ENCODE peak calls at places on chromosomes 16 and 17, in nine cellular contexts. One of them, this sample, is unnamed.

GRCh38 chr17:73952136-73952497 is 251.4 kb upstream of the RPL38 start:
- DNase-seq in dorsolateral prefrontal cortex: no peak
- DNase-seq in sigmoid colon: no peak
- DNase-seq in kidney: no peak
- DNase-seq in right lobe of liver: no peak
- DNase-seq in tibial artery: no peak
- DNase-seq in RWPE1: no peak
- DNase-seq in uterus: no peak
- DNase-seq in mesendoderm: no peak
- DNase-seq in this sample: no peak

GRCh38 chr16:86452451-86452850 is 57.9 kb upstream of the FOXF1 start:
- DNase-seq in sigmoid colon: peak; percentile 80
- DNase-seq in dorsolateral prefrontal cortex: no peak
- DNase-seq in RWPE1: no peak
- DNase-seq in tibial artery: no peak
- DNase-seq in right lobe of liver: no peak
- DNase-seq in uterus: no peak
- DNase-seq in kidney: no peak
- DNase-seq in mesendoderm: no peak
- DNase-seq in this sample: no peak

GRCh38 chr16:51535591-51535990 is 384.5 kb upstream of the SALL1 start:
- DNase-seq in kidney: no peak
- DNase-seq in right lobe of liver: no peak
- DNase-seq in mesendoderm: no peak
- DNase-seq in RWPE1: no peak
- DNase-seq in tibial artery: no peak
- DNase-seq in uterus: no peak
- DNase-seq in dorsolateral prefrontal cortex: no peak
- DNase-seq in sigmoid colon: no peak
- DNase-seq in this sample: no peak

GRCh38 chr17:83067071-83067717 is 12.2 kb upstream of the METRNL start:
- DNase-seq in mesendoderm: no peak
- DNase-seq in right lobe of liver: peak; percentile 42
- DNase-seq in kidney: peak; percentile 63
- DNase-seq in RWPE1: no peak
- DNase-seq in uterus: peak; percentile 12
- DNase-seq in tibial artery: peak; percentile 62
- DNase-seq in dorsolateral prefrontal cortex: no peak
- DNase-seq in sigmoid colon: peak; percentile 63
- DNase-seq in this sample: peak; percentile 71

GRCh38 chr16:3520861-3521260 is 20.1 kb downstream of the CLUAP1 start:
- DNase-seq in sigmoid colon: no peak
- DNase-seq in kidney: no peak
- DNase-seq in RWPE1: no peak
- DNase-seq in tibial artery: peak; percentile 52
- DNase-seq in dorsolateral prefrontal cortex: no peak
- DNase-seq in mesendoderm: peak; percentile 53
- DNase-seq in uterus: peak; percentile 52
- DNase-seq in right lobe of liver: no peak
- DNase-seq in this sample: no peak

GRCh38 chr17:8072727-8073461 is 14.6 kb downstream of the ALOX12B start:
- DNase-seq in sigmoid colon: no peak
- DNase-seq in kidney: peak; percentile 76
- DNase-seq in tibial artery: no peak
- DNase-seq in right lobe of liver: no peak
- DNase-seq in uterus: no peak
- DNase-seq in mesendoderm: no peak
- DNase-seq in RWPE1: no peak
- DNase-seq in dorsolateral prefrontal cortex: no peak
- DNase-seq in this sample: no peak

GRCh38 chr17:76265624-76266243 is 586 bp downstream of the UBALD2 start:
- DNase-seq in kidney: peak; percentile 94
- DNase-seq in dorsolateral prefrontal cortex: peak; percentile 44
- DNase-seq in RWPE1: no peak
- DNase-seq in sigmoid colon: peak; percentile 86
- DNase-seq in uterus: peak; percentile 50
- DNase-seq in tibial artery: peak; percentile 86
- DNase-seq in right lobe of liver: peak; percentile 77
- DNase-seq in mesendoderm: peak; percentile 71
- DNase-seq in this sample: peak; percentile 86

GRCh38 chr17:50258647-50259483 is 15.4 kb upstream of the TMEM92 start:
- DNase-seq in dorsolateral prefrontal cortex: no peak
- DNase-seq in RWPE1: no peak
- DNase-seq in sigmoid colon: peak; percentile 72
- DNase-seq in uterus: peak; percentile 71
- DNase-seq in right lobe of liver: no peak
- DNase-seq in tibial artery: peak; percentile 68
- DNase-seq in kidney: peak; percentile 49
- DNase-seq in mesendoderm: no peak
- DNase-seq in this sample: peak; percentile 79

GRCh38 chr17:49290690-49291326 is 60.2 kb upstream of the PHOSPHO1 start:
- DNase-seq in mesendoderm: peak; percentile 29
- DNase-seq in tibial artery: no peak
- DNase-seq in uterus: no peak
- DNase-seq in sigmoid colon: no peak
- DNase-seq in right lobe of liver: no peak
- DNase-seq in dorsolateral prefrontal cortex: no peak
- DNase-seq in kidney: no peak
- DNase-seq in RWPE1: peak; percentile 31
- DNase-seq in this sample: no peak

GRCh38 chr16:27445502-27446175 is 43.7 kb downstream of the IL21R start:
- DNase-seq in kidney: peak; percentile 53
- DNase-seq in right lobe of liver: no peak
- DNase-seq in mesendoderm: no peak
- DNase-seq in uterus: no peak
- DNase-seq in tibial artery: peak; percentile 48
- DNase-seq in RWPE1: no peak
- DNase-seq in dorsolateral prefrontal cortex: no peak
- DNase-seq in sigmoid colon: peak; percentile 40
- DNase-seq in this sample: no peak

GRCh38 chr17:40361925-40362695 is 2.4 kb downstream of the GJD3 start:
- DNase-seq in uterus: no peak
- DNase-seq in right lobe of liver: peak; percentile 45
- DNase-seq in sigmoid colon: peak; percentile 66
- DNase-seq in tibial artery: no peak
- DNase-seq in dorsolateral prefrontal cortex: no peak
- DNase-seq in kidney: peak; percentile 58
- DNase-seq in RWPE1: no peak
- DNase-seq in mesendoderm: no peak
- DNase-seq in this sample: no peak

GRCh38 chr16:56729351-56729735 is 586 bp upstream of the NUP93 start:
- DNase-seq in mesendoderm: no peak
- DNase-seq in dorsolateral prefrontal cortex: no peak
- DNase-seq in RWPE1: no peak
- DNase-seq in uterus: no peak
- DNase-seq in kidney: no peak
- DNase-seq in sigmoid colon: no peak
- DNase-seq in right lobe of liver: no peak
- DNase-seq in tibial artery: no peak
- DNase-seq in this sample: no peak

GRCh38 chr16:14456793-14457481 is 173.1 kb downstream of the PARN start:
- DNase-seq in uterus: no peak
- DNase-seq in right lobe of liver: no peak
- DNase-seq in RWPE1: no peak
- DNase-seq in mesendoderm: no peak
- DNase-seq in dorsolateral prefrontal cortex: no peak
- DNase-seq in sigmoid colon: no peak
- DNase-seq in kidney: no peak
- DNase-seq in tibial artery: no peak
- DNase-seq in this sample: no peak

GRCh38 chr16:74268372-74268782 is 28.2 kb upstream of the PSMD7 start:
- DNase-seq in kidney: no peak
- DNase-seq in RWPE1: no peak
- DNase-seq in sigmoid colon: no peak
- DNase-seq in dorsolateral prefrontal cortex: no peak
- DNase-seq in right lobe of liver: no peak
- DNase-seq in tibial artery: no peak
- DNase-seq in mesendoderm: no peak
- DNase-seq in uterus: no peak
- DNase-seq in this sample: no peak

GRCh38 chr17:64596988-64597387 is 65.1 kb downstream of the SMURF2 start:
- DNase-seq in kidney: no peak
- DNase-seq in uterus: no peak
- DNase-seq in dorsolateral prefrontal cortex: no peak
- DNase-seq in right lobe of liver: no peak
- DNase-seq in tibial artery: no peak
- DNase-seq in sigmoid colon: no peak
- DNase-seq in mesendoderm: no peak
- DNase-seq in RWPE1: no peak
- DNase-seq in this sample: no peak

GRCh38 chr17:64599827-64600226 is 62.3 kb downstream of the SMURF2 start:
- DNase-seq in mesendoderm: no peak
- DNase-seq in kidney: no peak
- DNase-seq in tibial artery: no peak
- DNase-seq in dorsolateral prefrontal cortex: no peak
- DNase-seq in uterus: no peak
- DNase-seq in right lobe of liver: no peak
- DNase-seq in RWPE1: no peak
- DNase-seq in sigmoid colon: no peak
- DNase-seq in this sample: no peak

GRCh38 chr17:64599187-64599676 is 62.9 kb downstream of the SMURF2 start:
- DNase-seq in dorsolateral prefrontal cortex: no peak
- DNase-seq in mesendoderm: no peak
- DNase-seq in RWPE1: no peak
- DNase-seq in uterus: no peak
- DNase-seq in sigmoid colon: no peak
- DNase-seq in kidney: no peak
- DNase-seq in tibial artery: no peak
- DNase-seq in right lobe of liver: no peak
- DNase-seq in this sample: no peak

GRCh38 chr17:64596439-64596838 is 65.7 kb downstream of the SMURF2 start:
- DNase-seq in dorsolateral prefrontal cortex: no peak
- DNase-seq in uterus: no peak
- DNase-seq in kidney: no peak
- DNase-seq in right lobe of liver: no peak
- DNase-seq in RWPE1: no peak
- DNase-seq in mesendoderm: no peak
- DNase-seq in tibial artery: no peak
- DNase-seq in sigmoid colon: no peak
- DNase-seq in this sample: no peak

GRCh38 chr17:64598672-64599071 is 63.4 kb downstream of the SMURF2 start:
- DNase-seq in uterus: no peak
- DNase-seq in kidney: no peak
- DNase-seq in tibial artery: no peak
- DNase-seq in RWPE1: no peak
- DNase-seq in right lobe of liver: no peak
- DNase-seq in sigmoid colon: no peak
- DNase-seq in mesendoderm: no peak
- DNase-seq in dorsolateral prefrontal cortex: no peak
- DNase-seq in this sample: no peak
- H3K27ac ChIP-seq in uterus: no peak overlapping the region
- H3K27ac ChIP-seq in kidney: no peak overlapping the region
- H3K27ac ChIP-seq in tibial artery: no peak overlapping the region
- H3K27ac ChIP-seq in RWPE1: no peak overlapping the region
- H3K27ac ChIP-seq in right lobe of liver: no peak overlapping the region
- H3K27ac ChIP-seq in sigmoid colon: no peak overlapping the region
- H3K27ac ChIP-seq in mesendoderm: no peak overlapping the region
- H3K27ac ChIP-seq in dorsolateral prefrontal cortex: no peak overlapping the region
- H3K27ac ChIP-seq in this sample: no peak overlapping the region

DNA sequence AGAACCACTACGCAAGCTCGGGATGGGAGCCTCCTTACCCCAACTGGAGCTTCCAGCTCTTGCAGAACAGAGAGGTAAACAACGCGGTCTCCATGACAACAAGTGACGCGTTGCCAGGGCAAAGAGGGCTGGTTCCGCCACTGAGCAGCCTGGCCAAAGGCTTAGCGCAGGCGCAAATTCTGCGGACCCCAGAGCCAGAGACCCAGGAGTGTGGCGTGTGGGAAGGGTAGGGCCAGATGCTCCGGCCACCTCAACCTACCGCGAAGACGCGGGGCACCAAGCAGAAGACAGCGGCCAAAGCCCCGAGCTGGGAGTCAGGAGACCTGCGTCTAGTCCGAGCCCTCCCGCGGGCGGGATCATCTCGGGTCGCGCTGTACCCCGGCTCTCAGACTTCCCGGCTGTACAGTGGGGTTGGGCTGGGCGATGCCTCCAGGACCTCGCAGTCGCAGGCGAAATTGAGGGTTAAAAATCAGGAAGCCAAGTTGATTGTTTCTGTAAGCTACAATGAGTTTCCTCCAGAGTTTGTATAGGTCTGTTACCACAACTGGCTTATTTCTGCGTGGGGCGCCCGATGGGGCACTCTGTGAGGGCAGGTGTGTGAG is at the start of gene TEKT1:
- DNase-seq in uterus: peak; percentile 38
- DNase-seq in kidney: peak; percentile 92
- DNase-seq in sigmoid colon: peak; percentile 73
- DNase-seq in tibial artery: peak; percentile 73
- DNase-seq in mesendoderm: peak; percentile 98
- DNase-seq in dorsolateral prefrontal cortex: peak; percentile 83
- DNase-seq in RWPE1: peak; percentile 76
- DNase-seq in right lobe of liver: peak; percentile 90
- DNase-seq in this sample: peak; percentile 77
- H3K27ac ChIP-seq in uterus: no peak within 1 kb of the TSS
- H3K27ac ChIP-seq in kidney: no peak within 1 kb of the TSS
- H3K27ac ChIP-seq in sigmoid colon: no peak within 1 kb of the TSS
- H3K27ac ChIP-seq in tibial artery: no peak within 1 kb of the TSS
- H3K27ac ChIP-seq in mesendoderm: no peak within 1 kb of the TSS
- H3K27ac ChIP-seq in dorsolateral prefrontal cortex: no peak within 1 kb of the TSS
- H3K27ac ChIP-seq in RWPE1: no peak within 1 kb of the TSS
- H3K27ac ChIP-seq in right lobe of liver: no peak within 1 kb of the TSS
- H3K27ac ChIP-seq in this sample: no peak within 1 kb of the TSS

DNA sequence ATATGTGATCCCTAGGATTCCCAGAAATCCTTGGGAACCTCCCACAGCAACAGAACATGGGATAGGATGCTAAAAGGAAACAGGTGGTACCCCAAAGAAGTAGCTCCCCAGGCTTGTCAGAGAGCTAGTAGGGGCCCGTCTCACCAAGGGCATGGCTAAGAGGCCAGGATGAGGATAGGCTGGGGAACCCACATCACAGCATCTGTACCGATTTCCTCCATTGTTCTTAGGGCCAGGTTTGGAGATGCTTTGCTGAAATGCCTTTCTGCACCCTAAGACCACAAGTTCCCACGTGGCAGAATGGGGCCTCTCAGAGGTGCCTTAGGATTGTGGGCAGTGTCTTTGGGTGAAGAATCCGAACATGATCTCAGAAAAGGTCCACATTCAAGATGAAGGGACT is 169.5 kb downstream of the HS3ST3B1 start:
- DNase-seq in dorsolateral prefrontal cortex: no peak
- DNase-seq in kidney: no peak
- DNase-seq in right lobe of liver: no peak
- DNase-seq in tibial artery: no peak
- DNase-seq in RWPE1: no peak
- DNase-seq in uterus: no peak
- DNase-seq in mesendoderm: no peak
- DNase-seq in sigmoid colon: no peak
- DNase-seq in this sample: no peak
- H3K27ac ChIP-seq in dorsolateral prefrontal cortex: no peak overlapping the region
- H3K27ac ChIP-seq in kidney: no peak overlapping the region
- H3K27ac ChIP-seq in right lobe of liver: no peak overlapping the region
- H3K27ac ChIP-seq in tibial artery: no peak overlapping the region
- H3K27ac ChIP-seq in RWPE1: no peak overlapping the region
- H3K27ac ChIP-seq in uterus: no peak overlapping the region
- H3K27ac ChIP-seq in mesendoderm: no peak overlapping the region
- H3K27ac ChIP-seq in sigmoid colon: no peak overlapping the region
- H3K27ac ChIP-seq in this sample: no peak overlapping the region

DNA sequence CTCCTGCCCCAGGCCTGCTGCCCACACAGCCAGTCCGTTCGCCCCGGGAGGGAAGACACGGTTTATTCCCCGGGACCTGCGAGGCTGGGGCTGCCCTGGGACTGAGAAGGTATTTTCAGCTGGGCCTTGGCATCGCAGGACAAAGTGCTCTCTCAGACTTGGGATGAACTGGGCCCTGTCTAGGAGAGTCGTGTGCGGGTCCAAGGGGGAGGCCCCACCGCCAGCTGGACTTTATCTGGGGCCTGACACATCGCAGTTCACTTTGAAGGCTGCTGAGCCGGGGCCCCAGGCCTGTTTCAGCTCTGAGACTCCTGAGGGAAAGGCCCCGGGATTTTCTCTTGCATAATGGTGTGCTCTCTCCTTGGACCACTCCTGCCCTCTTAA is 6.8 kb downstream of the CRISPLD2 start:
- DNase-seq in kidney: no peak
- DNase-seq in dorsolateral prefrontal cortex: no peak
- DNase-seq in uterus: peak; percentile 84
- DNase-seq in right lobe of liver: no peak
- DNase-seq in tibial artery: no peak
- DNase-seq in sigmoid colon: peak; percentile 96
- DNase-seq in RWPE1: no peak
- DNase-seq in mesendoderm: no peak
- DNase-seq in this sample: no peak
- H3K27ac ChIP-seq in kidney: no peak overlapping the region
- H3K27ac ChIP-seq in dorsolateral prefrontal cortex: no peak overlapping the region
- H3K27ac ChIP-seq in uterus: peak overlapping the region; percentile 94
- H3K27ac ChIP-seq in right lobe of liver: peak overlapping the region; percentile 8
- H3K27ac ChIP-seq in tibial artery: peak overlapping the region; percentile 34
- H3K27ac ChIP-seq in sigmoid colon: peak overlapping the region; percentile 98
- H3K27ac ChIP-seq in RWPE1: no peak overlapping the region
- H3K27ac ChIP-seq in mesendoderm: no peak overlapping the region
- H3K27ac ChIP-seq in this sample: peak overlapping the region; percentile 82

This sample was measured in coronary artery.